ENCODE peak calls at places on chromosomes 2 and 18, in five cellular contexts. One of them, this sample, is unnamed. For H3K4me1, the result is how much of the 10 kb centered on the place peaks cover.

GRCh38 chr2:227849906-227850305 is 21.5 kb upstream of the DAW1 start:
- DNase-seq in Caco-2: no peak
- DNase-seq in body of pancreas: no peak
- DNase-seq in PC-3: peak
- DNase-seq in right cardiac atrium: no peak
- DNase-seq in this sample: no peak

GRCh38 chr2:236571161-236571560 is 1.5 kb downstream of the ACKR3 start:
- DNase-seq in Caco-2: no peak
- DNase-seq in body of pancreas: peak
- DNase-seq in PC-3: no peak
- DNase-seq in right cardiac atrium: no peak
- DNase-seq in this sample: no peak

GRCh38 chr18:32093106-32093511 is 1.4 kb downstream of the RNF138 start:
- DNase-seq in Caco-2: peak
- DNase-seq in body of pancreas: peak
- DNase-seq in PC-3: peak
- DNase-seq in right cardiac atrium: peak
- DNase-seq in this sample: peak

GRCh38 chr2:129802290-129802689 is 177.2 kb upstream of the RAB6C start:
- DNase-seq in Caco-2: no peak
- DNase-seq in body of pancreas: no peak
- DNase-seq in PC-3: no peak
- DNase-seq in right cardiac atrium: no peak
- DNase-seq in this sample: no peak

GRCh38 chr2:212177724-212178123 is 360.9 kb downstream of the ERBB4 start:
- DNase-seq in Caco-2: no peak
- DNase-seq in body of pancreas: no peak
- DNase-seq in PC-3: peak
- DNase-seq in right cardiac atrium: no peak
- DNase-seq in this sample: no peak

GRCh38 chr2:186590538-186591441 is 934 bp downstream of the ITGAV start:
- DNase-seq in Caco-2: no peak
- DNase-seq in body of pancreas: peak
- DNase-seq in PC-3: peak
- DNase-seq in right cardiac atrium: no peak
- DNase-seq in this sample: no peak

GRCh38 chr18:35138773-35139172 is 97.6 kb downstream of the MAPRE2 start:
- DNase-seq in Caco-2: no peak
- DNase-seq in body of pancreas: no peak
- DNase-seq in PC-3: no peak
- DNase-seq in right cardiac atrium: no peak
- DNase-seq in this sample: no peak

GRCh38 chr18:48728204-48728833 is 189.5 kb downstream of the CTIF start:
- DNase-seq in Caco-2: no peak
- DNase-seq in body of pancreas: no peak
- DNase-seq in PC-3: peak
- DNase-seq in right cardiac atrium: no peak
- DNase-seq in this sample: peak

GRCh38 chr2:7010376-7010775 is 93.2 kb downstream of the RNF144A start:
- DNase-seq in Caco-2: no peak
- DNase-seq in body of pancreas: no peak
- DNase-seq in PC-3: peak
- DNase-seq in right cardiac atrium: no peak
- DNase-seq in this sample: no peak
- H3K4me1 ChIP-seq in Caco-2: under half
- H3K4me1 ChIP-seq in body of pancreas: half or more
- H3K4me1 ChIP-seq in PC-3: half or more
- H3K4me1 ChIP-seq in right cardiac atrium: under half
- H3K4me1 ChIP-seq in this sample: under half

GRCh38 chr2:98827625-98828368 is 96.9 kb upstream of the MGAT4A start:
- DNase-seq in Caco-2: no peak
- DNase-seq in body of pancreas: no peak
- DNase-seq in PC-3: no peak
- DNase-seq in right cardiac atrium: no peak
- DNase-seq in this sample: no peak
- H3K4me1 ChIP-seq in Caco-2: under half
- H3K4me1 ChIP-seq in body of pancreas: under half
- H3K4me1 ChIP-seq in PC-3: under half
- H3K4me1 ChIP-seq in right cardiac atrium: under half
- H3K4me1 ChIP-seq in this sample: under half

GRCh38 chr2:234669611-234670010 is 172.7 kb upstream of the ARL4C start:
- DNase-seq in Caco-2: no peak
- DNase-seq in body of pancreas: peak
- DNase-seq in PC-3: no peak
- DNase-seq in right cardiac atrium: no peak
- DNase-seq in this sample: no peak
- H3K4me1 ChIP-seq in Caco-2: under half
- H3K4me1 ChIP-seq in body of pancreas: under half
- H3K4me1 ChIP-seq in PC-3: under half
- H3K4me1 ChIP-seq in right cardiac atrium: under half
- H3K4me1 ChIP-seq in this sample: under half

DNA sequence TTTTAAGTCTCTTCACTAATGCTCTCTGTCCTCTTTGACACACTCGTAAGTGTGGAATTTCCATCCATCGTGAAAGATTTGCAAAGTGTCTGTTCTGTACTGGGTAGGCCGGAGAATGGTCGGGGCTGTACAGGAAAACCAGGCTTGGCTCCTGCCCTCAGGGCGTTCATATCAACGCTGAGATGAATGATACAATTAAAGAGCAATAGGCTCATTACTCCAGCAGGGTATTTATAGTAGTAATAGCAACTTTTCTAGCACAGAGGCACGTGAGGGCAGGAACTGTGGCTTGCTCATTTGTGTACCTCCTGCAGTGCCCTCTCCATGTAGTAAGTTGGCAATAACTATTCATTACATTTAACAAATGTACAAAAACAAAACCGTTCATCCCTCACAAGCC is 5.3 kb upstream of the NCK2 start:
- DNase-seq in Caco-2: no peak
- DNase-seq in body of pancreas: no peak
- DNase-seq in PC-3: no peak
- DNase-seq in right cardiac atrium: no peak
- DNase-seq in this sample: no peak
- H3K4me1 ChIP-seq in Caco-2: under half
- H3K4me1 ChIP-seq in body of pancreas: under half
- H3K4me1 ChIP-seq in PC-3: under half
- H3K4me1 ChIP-seq in right cardiac atrium: under half
- H3K4me1 ChIP-seq in this sample: under half

DNA sequence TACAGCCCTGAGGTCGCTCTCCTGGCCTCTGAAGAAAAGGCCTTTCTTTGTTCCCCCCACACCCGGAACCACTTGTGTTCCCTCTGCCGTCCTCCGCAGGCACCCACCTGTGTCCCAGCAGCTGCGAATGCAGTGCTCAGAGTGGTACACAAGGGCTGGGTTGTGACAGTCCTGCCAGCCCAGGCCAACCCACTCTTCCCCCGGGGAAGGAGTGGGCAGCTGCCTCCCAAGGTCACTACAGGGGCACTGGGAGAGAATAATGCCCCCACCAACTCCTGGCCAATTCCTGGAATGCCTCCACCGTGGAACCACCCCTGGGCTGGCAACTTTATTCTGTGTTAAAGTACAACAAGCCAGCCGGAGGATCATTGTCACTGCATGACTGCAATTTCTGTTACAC is 10.0 kb downstream of the GYPC start:
- DNase-seq in Caco-2: no peak
- DNase-seq in body of pancreas: peak
- DNase-seq in PC-3: no peak
- DNase-seq in right cardiac atrium: no peak
- DNase-seq in this sample: no peak
- H3K4me1 ChIP-seq in Caco-2: under half
- H3K4me1 ChIP-seq in body of pancreas: half or more
- H3K4me1 ChIP-seq in PC-3: under half
- H3K4me1 ChIP-seq in right cardiac atrium: under half
- H3K4me1 ChIP-seq in this sample: under half

DNA sequence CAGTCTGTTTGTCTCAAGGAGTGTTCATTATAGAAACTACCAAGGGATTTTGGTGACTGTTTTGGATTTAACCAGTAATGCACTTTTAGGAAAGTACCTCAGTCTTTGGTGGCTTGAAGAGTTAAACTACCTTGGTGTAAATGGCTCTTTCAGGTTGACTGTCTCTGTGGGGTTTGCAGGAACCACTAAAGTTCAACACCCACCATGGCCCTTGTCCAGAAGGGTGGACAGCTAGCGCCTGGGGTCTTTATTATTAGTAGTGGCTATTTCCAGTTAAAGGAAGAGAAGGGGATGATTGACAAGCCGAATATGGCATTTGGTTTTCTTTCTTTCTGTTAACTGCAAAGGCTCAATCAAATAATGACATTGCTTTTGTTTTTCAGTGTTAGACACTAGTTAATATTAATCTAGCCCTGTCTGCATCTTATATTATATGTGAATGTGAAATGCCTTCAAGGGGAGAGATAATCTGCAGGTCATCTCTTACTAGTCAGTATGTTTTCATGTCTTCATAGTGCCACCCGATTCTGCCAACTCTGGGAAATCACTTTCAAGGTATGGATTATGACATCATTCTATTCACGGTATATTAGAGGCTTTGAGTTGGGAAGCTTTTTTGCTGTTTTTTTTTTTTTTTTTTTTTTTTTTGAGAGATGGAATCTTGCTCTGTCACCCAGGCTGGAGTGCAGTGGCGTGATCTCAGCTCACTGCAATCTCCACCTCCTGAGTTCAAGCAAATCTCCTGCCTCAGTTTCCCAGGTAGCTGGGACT is 56.4 kb downstream of the MAP4K4 start:
- DNase-seq in Caco-2: no peak
- DNase-seq in body of pancreas: no peak
- DNase-seq in PC-3: no peak
- DNase-seq in right cardiac atrium: no peak
- DNase-seq in this sample: no peak
- H3K4me1 ChIP-seq in Caco-2: half or more
- H3K4me1 ChIP-seq in body of pancreas: under half
- H3K4me1 ChIP-seq in PC-3: half or more
- H3K4me1 ChIP-seq in right cardiac atrium: under half
- H3K4me1 ChIP-seq in this sample: half or more